ENCODE peak calls at places on chromosomes 13 and 19, in ten cellular contexts. W, T, Y, Z, I, U, V, H, E and L are unnamed samples.

GRCh38 chr13:78238911-78239310 is 320.3 kb upstream of the EDNRB start:
- DNase-seq in W (no peak), E (no peak), H (no peak), Z (no peak), I (no peak), Y (no peak), T (no peak), V (no peak), U (no peak), L (no peak)

GRCh38 chr19:10718205-10719196 is 622 bp downstream of the DNM2 start:
- DNase-seq in T (peak; percentile 71), U (no peak), H (peak; percentile 70), Z (peak; percentile 60), I (peak; percentile 65), V (no peak), W (no peak), E (peak; percentile 28), Y (peak; percentile 34), L (peak; percentile 84)

GRCh38 chr13:30394798-30395191 is 27.5 kb upstream of the UBE2L5 start:
- DNase-seq in Z (no peak), T (no peak), W (no peak), I (no peak), H (no peak), U (no peak), E (peak; percentile 19), V (no peak), Y (peak; percentile 64), L (no peak)

GRCh38 chr19:19459707-19460251 is 54.3 kb downstream of the GATAD2A start:
- DNase-seq in T (no peak), E (peak; percentile 87), I (peak; percentile 69), W (no peak), U (peak; percentile 65), Z (peak; percentile 39), H (no peak), V (peak; percentile 38), Y (peak; percentile 57), L (no peak)

GRCh38 chr19:51808333-51808986 is 13.5 kb downstream of the FPR3 start:
- DNase-seq in E (no peak), W (no peak), H (peak; percentile 7), I (no peak), Z (no peak), Y (no peak), T (no peak), V (no peak), U (no peak), L (no peak)

GRCh38 chr13:27168870-27169525 is 2.6 kb downstream of the USP12 start:
- DNase-seq in Y (peak; percentile 57), W (no peak), I (no peak), Z (no peak), E (peak; percentile 39), U (no peak), V (no peak), T (no peak), H (no peak), L (no peak)

GRCh38 chr13:20370815-20371421 is 138.8 kb upstream of the GJB6 start:
- DNase-seq in V (no peak), E (no peak), H (no peak), T (no peak), W (no peak), Y (no peak), U (no peak), Z (no peak), I (no peak), L (no peak)

GRCh38 chr13:101292711-101293110 is 123.6 kb downstream of the NALCN start:
- DNase-seq in U (no peak), H (no peak), T (no peak), Y (no peak), E (peak; percentile 60), W (no peak), Z (no peak), V (no peak), I (no peak), L (no peak)

GRCh38 chr13:57036290-57036689 is 104.4 kb upstream of the PRR20A start:
- DNase-seq in E (no peak), T (no peak), W (no peak), V (no peak), Y (no peak), Z (no peak), I (no peak), H (no peak), U (no peak), L (no peak)

GRCh38 chr13:21673592-21674270 is 2.9 kb downstream of the FGF9 start:
- DNase-seq in U (peak; percentile 65), E (peak; percentile 36), Z (peak; percentile 32), H (peak; percentile 83), V (no peak), I (no peak), Y (peak; percentile 46), T (peak; percentile 87), W (no peak), L (peak; percentile 90)

GRCh38 chr13:31670831-31671617 is 68.3 kb upstream of the RXFP2 start:
- DNase-seq in V (no peak), E (no peak), T (no peak), W (no peak), I (no peak), H (peak; percentile 47), Y (no peak), Z (no peak), U (no peak), L (no peak)

GRCh38 chr19:45485301-45486077 is 11.4 kb downstream of the RTN2 start:
- DNase-seq in T (peak; percentile 99), W (peak; percentile 94), I (peak; percentile 99), Z (peak; percentile 99), Y (peak; percentile 95), H (peak; percentile 88), U (peak; percentile 98), V (no peak), E (peak; percentile 90), L (peak; percentile 95)

GRCh38 chr13:50697746-50698526 is 145.6 kb downstream of the DLEU7 start:
- DNase-seq in T (no peak), U (no peak), H (no peak), I (no peak), W (no peak), E (no peak), Y (no peak), V (no peak), Z (no peak), L (no peak)

GRCh38 chr19:35555301-35556005 is 8.0 kb downstream of the ATP4A start:
- DNase-seq in E (peak; percentile 35), T (peak; percentile 75), H (peak; percentile 84), W (no peak), U (no peak), Z (peak; percentile 68), Y (no peak), I (no peak), V (no peak), L (peak; percentile 93)

GRCh38 chr19:48997972-48998371 is 4.3 kb downstream of the RUVBL2 start:
- DNase-seq in U (no peak), H (peak; percentile 69), E (peak; percentile 45), W (no peak), Z (peak; percentile 87), V (no peak), I (no peak), T (peak; percentile 88), Y (peak; percentile 58), L (peak; percentile 76)

GRCh38 chr19:17178291-17178690 is 36.9 kb upstream of the USE1 start:
- DNase-seq in Y (no peak), V (no peak), I (no peak), U (no peak), W (no peak), E (no peak), H (no peak), Z (no peak), T (no peak), L (no peak)

GRCh38 chr13:81745391-81745790 is 1404.5 kb upstream of the SPRY2 start:
- DNase-seq in T (no peak), V (no peak), E (no peak), W (no peak), H (no peak), I (no peak), Z (no peak), Y (no peak), U (no peak), L (no peak)

GRCh38 chr19:30249911-30250310 is 122.3 kb upstream of the ZNF536 start:
- DNase-seq in I (no peak), E (no peak), Y (no peak), T (no peak), Z (no peak), W (no peak), U (no peak), V (no peak), H (no peak), L (no peak)

GRCh38 chr19:35114656-35115537 is 726 bp upstream of the FXYD3 start:
- DNase-seq in Z (peak; percentile 74), U (peak; percentile 86), H (peak; percentile 92), W (no peak), Y (peak; percentile 45), I (peak; percentile 67), V (no peak), E (peak; percentile 27), T (peak; percentile 85), L (peak; percentile 97)

GRCh38 chr19:43983912-43984686 is at the start of gene ZNF155:
- DNase-seq in E (peak; percentile 97), H (peak; percentile 82), T (peak; percentile 95), Z (peak; percentile 92), Y (peak; percentile 98), U (peak; percentile 95), V (peak; percentile 70), I (peak; percentile 94), W (peak; percentile 76), L (peak; percentile 84)
- H3K27me3 ChIP-seq in E (no peaks in the 10 kb centered on the region), H (no peaks in the 10 kb centered on the region), T (no peaks in the 10 kb centered on the region), Z (no peaks in the 10 kb centered on the region), Y (no peaks in the 10 kb centered on the region), U (no peaks in the 10 kb centered on the region), V (no peaks in the 10 kb centered on the region), I (no peaks in the 10 kb centered on the region), W (no peaks in the 10 kb centered on the region), L (no peaks in the 10 kb centered on the region)

GRCh38 chr13:97205465-97205864 is 16.7 kb upstream of the MBNL2 start:
- DNase-seq in T (no peak), Z (no peak), H (no peak), Y (no peak), I (no peak), U (no peak), E (no peak), V (no peak), W (no peak), L (no peak)
- H3K4me3 ChIP-seq in T (no peak overlapping the region), Z (no peak overlapping the region), H (no peak overlapping the region), Y (no peak overlapping the region), I (no peak overlapping the region), U (no peak overlapping the region), E (no peak overlapping the region), V (no peak overlapping the region), W (no peak overlapping the region), L (no peak overlapping the region)

GRCh38 chr19:1763648-1764292 is 10.5 kb downstream of the ONECUT3 start:
- DNase-seq in E (no peak), W (no peak), I (no peak), Z (no peak), Y (no peak), H (no peak), T (no peak), U (no peak), V (no peak), L (peak; percentile 53)
- H3K27me3 ChIP-seq in E (peaks cover 92% of the 10 kb centered on the region), W (peaks cover 15% of the 10 kb centered on the region), I (no peaks in the 10 kb centered on the region), Z (peaks cover 97% of the 10 kb centered on the region), Y (peaks cover 64% of the 10 kb centered on the region), H (peaks cover 97% of the 10 kb centered on the region), T (peaks cover 100% of the 10 kb centered on the region), U (peaks cover 90% of the 10 kb centered on the region), V (peaks cover 68% of the 10 kb centered on the region), L (peaks cover 98% of the 10 kb centered on the region)

DNA sequence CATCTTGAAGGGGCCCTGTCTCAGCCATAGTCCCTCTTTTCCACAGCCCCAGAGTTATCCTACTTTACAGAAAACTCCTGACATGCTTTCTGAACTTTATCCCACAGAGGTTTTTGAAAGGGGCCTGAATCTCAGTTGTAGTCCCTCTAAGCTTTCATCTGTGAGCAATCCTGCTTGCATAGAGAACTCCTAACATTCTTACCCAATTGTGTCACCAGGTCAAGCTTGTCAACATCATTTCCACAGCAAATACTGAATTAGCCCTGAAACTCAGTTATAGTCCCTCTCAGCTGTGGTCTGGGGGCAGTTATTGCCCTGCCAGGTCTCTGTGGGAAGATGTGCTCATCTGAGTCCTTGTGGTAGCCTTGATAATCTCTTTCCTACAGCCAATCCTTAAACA is 2190.3 kb upstream of the PCDH20 start:
- DNase-seq in U (no peak), E (peak; percentile 55), W (no peak), I (no peak), Z (no peak), Y (no peak), T (no peak), H (no peak), V (no peak), L (no peak)
- H3K4me3 ChIP-seq in U (no peak overlapping the region), E (no peak overlapping the region), W (no peak overlapping the region), I (no peak overlapping the region), Z (no peak overlapping the region), Y (no peak overlapping the region), T (no peak overlapping the region), H (no peak overlapping the region), V (no peak overlapping the region), L (no peak overlapping the region)